ENCODE peak calls at places on chromosomes 2 and 18, in eight cellular contexts. One of them, this sample, is unnamed.
A peak's percentile ranks its signal among the peaks of the same experiment; 100 is the strongest.

GRCh38 chr2:174510583-174511189 is 23.9 kb upstream of the GPR155 start:
- DNase-seq in PC-3: peak; percentile 44
- DNase-seq in kidney: no peak
- DNase-seq in spleen: no peak
- DNase-seq in GM23338: peak; percentile 74
- DNase-seq in dorsolateral prefrontal cortex: no peak
- DNase-seq in AG04449: no peak
- DNase-seq in tibial artery: no peak
- DNase-seq in this sample: no peak

GRCh38 chr18:27540126-27540525 is 355.0 kb upstream of the CHST9 start:
- DNase-seq in GM23338: peak; percentile 38
- DNase-seq in kidney: no peak
- DNase-seq in PC-3: no peak
- DNase-seq in tibial artery: no peak
- DNase-seq in AG04449: no peak
- DNase-seq in dorsolateral prefrontal cortex: no peak
- DNase-seq in spleen: no peak
- DNase-seq in this sample: no peak

GRCh38 chr18:50287028-50287440 is 458 bp downstream of the CXXC1 start:
- DNase-seq in dorsolateral prefrontal cortex: no peak
- DNase-seq in kidney: peak; percentile 85
- DNase-seq in GM23338: no peak
- DNase-seq in PC-3: no peak
- DNase-seq in spleen: peak; percentile 92
- DNase-seq in AG04449: no peak
- DNase-seq in tibial artery: no peak
- DNase-seq in this sample: peak; percentile 78

GRCh38 chr18:38951633-38952032 is 1386.0 kb upstream of the CELF4 start:
- DNase-seq in AG04449: no peak
- DNase-seq in tibial artery: no peak
- DNase-seq in dorsolateral prefrontal cortex: no peak
- DNase-seq in PC-3: peak; percentile 31
- DNase-seq in kidney: no peak
- DNase-seq in spleen: no peak
- DNase-seq in GM23338: no peak
- DNase-seq in this sample: no peak

GRCh38 chr2:191038241-191038725 is 24.3 kb upstream of the STAT1 start:
- DNase-seq in PC-3: peak; percentile 44
- DNase-seq in dorsolateral prefrontal cortex: no peak
- DNase-seq in GM23338: no peak
- DNase-seq in spleen: no peak
- DNase-seq in tibial artery: no peak
- DNase-seq in kidney: no peak
- DNase-seq in AG04449: no peak
- DNase-seq in this sample: no peak

GRCh38 chr18:46716336-46716735 is 40.5 kb downstream of the ST8SIA5 start:
- DNase-seq in AG04449: no peak
- DNase-seq in GM23338: no peak
- DNase-seq in dorsolateral prefrontal cortex: no peak
- DNase-seq in PC-3: no peak
- DNase-seq in kidney: no peak
- DNase-seq in spleen: no peak
- DNase-seq in tibial artery: no peak
- DNase-seq in this sample: peak; percentile 49

GRCh38 chr2:14996306-14997014 is 363.9 kb downstream of the LRATD1 start:
- DNase-seq in PC-3: no peak
- DNase-seq in dorsolateral prefrontal cortex: no peak
- DNase-seq in spleen: no peak
- DNase-seq in kidney: no peak
- DNase-seq in tibial artery: no peak
- DNase-seq in AG04449: no peak
- DNase-seq in GM23338: no peak
- DNase-seq in this sample: no peak

GRCh38 chr2:127048618-127048935 is 58.4 kb downstream of the BIN1 start:
- DNase-seq in kidney: peak; percentile 61
- DNase-seq in PC-3: no peak
- DNase-seq in dorsolateral prefrontal cortex: no peak
- DNase-seq in AG04449: no peak
- DNase-seq in tibial artery: no peak
- DNase-seq in spleen: peak; percentile 71
- DNase-seq in GM23338: no peak
- DNase-seq in this sample: peak; percentile 62

GRCh38 chr2:85741811-85742507 is 11.8 kb upstream of the ATOH8 start:
- DNase-seq in kidney: peak; percentile 94
- DNase-seq in PC-3: peak; percentile 10
- DNase-seq in dorsolateral prefrontal cortex: peak; percentile 80
- DNase-seq in spleen: no peak
- DNase-seq in GM23338: no peak
- DNase-seq in AG04449: peak; percentile 88
- DNase-seq in tibial artery: peak; percentile 97
- DNase-seq in this sample: peak; percentile 90

GRCh38 chr2:209476367-209477191 is 52.7 kb downstream of the MAP2 start:
- DNase-seq in PC-3: no peak
- DNase-seq in GM23338: no peak
- DNase-seq in kidney: no peak
- DNase-seq in dorsolateral prefrontal cortex: peak; percentile 59
- DNase-seq in spleen: no peak
- DNase-seq in tibial artery: no peak
- DNase-seq in AG04449: no peak
- DNase-seq in this sample: peak; percentile 70

GRCh38 chr18:76658627-76659026 is 163.6 kb upstream of the ZNF516 start:
- DNase-seq in kidney: no peak
- DNase-seq in GM23338: peak; percentile 87
- DNase-seq in spleen: no peak
- DNase-seq in dorsolateral prefrontal cortex: no peak
- DNase-seq in tibial artery: no peak
- DNase-seq in AG04449: no peak
- DNase-seq in PC-3: no peak
- DNase-seq in this sample: no peak

GRCh38 chr2:118059919-118060478 is 28.3 kb upstream of the INSIG2 start:
- DNase-seq in spleen: no peak
- DNase-seq in PC-3: peak; percentile 11
- DNase-seq in GM23338: no peak
- DNase-seq in AG04449: peak; percentile 97
- DNase-seq in kidney: no peak
- DNase-seq in tibial artery: no peak
- DNase-seq in dorsolateral prefrontal cortex: no peak
- DNase-seq in this sample: no peak

GRCh38 chr2:221716434-221717303 is 144.6 kb upstream of the EPHA4 start:
- DNase-seq in GM23338: no peak
- DNase-seq in tibial artery: no peak
- DNase-seq in dorsolateral prefrontal cortex: no peak
- DNase-seq in PC-3: peak; percentile 88
- DNase-seq in AG04449: no peak
- DNase-seq in kidney: no peak
- DNase-seq in spleen: no peak
- DNase-seq in this sample: no peak

GRCh38 chr2:12990523-12990922 is 273.8 kb downstream of the TRIB2 start:
- DNase-seq in PC-3: peak; percentile 35
- DNase-seq in tibial artery: no peak
- DNase-seq in GM23338: no peak
- DNase-seq in kidney: no peak
- DNase-seq in AG04449: no peak
- DNase-seq in dorsolateral prefrontal cortex: no peak
- DNase-seq in spleen: no peak
- DNase-seq in this sample: no peak

GRCh38 chr2:203453858-203454451 is 81.1 kb downstream of the RAPH1 start:
- DNase-seq in kidney: no peak
- DNase-seq in tibial artery: no peak
- DNase-seq in spleen: no peak
- DNase-seq in dorsolateral prefrontal cortex: no peak
- DNase-seq in PC-3: peak; percentile 67
- DNase-seq in AG04449: no peak
- DNase-seq in GM23338: peak; percentile 57
- DNase-seq in this sample: no peak

GRCh38 chr2:72897785-72898184 is 10.6 kb downstream of the SPR start:
- DNase-seq in GM23338: no peak
- DNase-seq in kidney: no peak
- DNase-seq in dorsolateral prefrontal cortex: no peak
- DNase-seq in AG04449: no peak
- DNase-seq in PC-3: no peak
- DNase-seq in tibial artery: no peak
- DNase-seq in spleen: no peak
- DNase-seq in this sample: no peak

GRCh38 chr2:47069628-47070154 is 85.4 kb downstream of the STPG4 start:
- DNase-seq in PC-3: peak; percentile 96
- DNase-seq in dorsolateral prefrontal cortex: peak; percentile 79
- DNase-seq in AG04449: no peak
- DNase-seq in spleen: no peak
- DNase-seq in GM23338: peak; percentile 95
- DNase-seq in tibial artery: peak; percentile 92
- DNase-seq in kidney: peak; percentile 95
- DNase-seq in this sample: no peak

GRCh38 chr2:232325324-232326273 is 53.0 kb upstream of the ALPP start:
- DNase-seq in dorsolateral prefrontal cortex: peak; percentile 61
- DNase-seq in kidney: peak; percentile 78
- DNase-seq in tibial artery: peak; percentile 67
- DNase-seq in AG04449: no peak
- DNase-seq in spleen: peak; percentile 92
- DNase-seq in GM23338: peak; percentile 49
- DNase-seq in PC-3: peak; percentile 40
- DNase-seq in this sample: peak; percentile 67

GRCh38 chr2:207330912-207331311 is 165.2 kb upstream of the KLF7 start:
- DNase-seq in dorsolateral prefrontal cortex: no peak
- DNase-seq in tibial artery: no peak
- DNase-seq in PC-3: peak; percentile 97
- DNase-seq in GM23338: no peak
- DNase-seq in AG04449: peak; percentile 70
- DNase-seq in spleen: no peak
- DNase-seq in kidney: peak; percentile 58
- DNase-seq in this sample: no peak

GRCh38 chr2:105873281-105873680 is 128.6 kb downstream of the NCK2 start:
- DNase-seq in GM23338: no peak
- DNase-seq in AG04449: no peak
- DNase-seq in spleen: no peak
- DNase-seq in kidney: no peak
- DNase-seq in dorsolateral prefrontal cortex: no peak
- DNase-seq in PC-3: no peak
- DNase-seq in tibial artery: no peak
- DNase-seq in this sample: no peak

GRCh38 chr2:224518806-224519580 is 66.2 kb downstream of the CUL3 start:
- DNase-seq in spleen: no peak
- DNase-seq in tibial artery: no peak
- DNase-seq in dorsolateral prefrontal cortex: no peak
- DNase-seq in kidney: no peak
- DNase-seq in AG04449: peak; percentile 64
- DNase-seq in GM23338: no peak
- DNase-seq in PC-3: peak; percentile 49
- DNase-seq in this sample: no peak

GRCh38 chr2:106523980-106524665 is 37.0 kb downstream of the CD8B2 start:
- DNase-seq in GM23338: no peak
- DNase-seq in PC-3: no peak
- DNase-seq in dorsolateral prefrontal cortex: no peak
- DNase-seq in spleen: no peak
- DNase-seq in kidney: no peak
- DNase-seq in tibial artery: no peak
- DNase-seq in AG04449: no peak
- DNase-seq in this sample: no peak

GRCh38 chr18:73614812-73615211 is 532.8 kb downstream of the FBXO15 start:
- DNase-seq in AG04449: peak; percentile 77
- DNase-seq in spleen: no peak
- DNase-seq in kidney: no peak
- DNase-seq in dorsolateral prefrontal cortex: no peak
- DNase-seq in tibial artery: no peak
- DNase-seq in PC-3: peak; percentile 96
- DNase-seq in GM23338: no peak
- DNase-seq in this sample: no peak

GRCh38 chr2:215415218-215415617 is 20.6 kb downstream of the FN1 start:
- DNase-seq in tibial artery: no peak
- DNase-seq in spleen: no peak
- DNase-seq in kidney: no peak
- DNase-seq in dorsolateral prefrontal cortex: no peak
- DNase-seq in AG04449: no peak
- DNase-seq in GM23338: no peak
- DNase-seq in PC-3: no peak
- DNase-seq in this sample: no peak
- H3K4me3 ChIP-seq in tibial artery: no peak overlapping the region
- H3K4me3 ChIP-seq in spleen: no peak overlapping the region
- H3K4me3 ChIP-seq in kidney: no peak overlapping the region
- H3K4me3 ChIP-seq in dorsolateral prefrontal cortex: no peak overlapping the region
- H3K4me3 ChIP-seq in AG04449: no peak overlapping the region
- H3K4me3 ChIP-seq in GM23338: no peak overlapping the region
- H3K4me3 ChIP-seq in PC-3: no peak overlapping the region
- H3K4me3 ChIP-seq in this sample: no peak overlapping the region

DNA sequence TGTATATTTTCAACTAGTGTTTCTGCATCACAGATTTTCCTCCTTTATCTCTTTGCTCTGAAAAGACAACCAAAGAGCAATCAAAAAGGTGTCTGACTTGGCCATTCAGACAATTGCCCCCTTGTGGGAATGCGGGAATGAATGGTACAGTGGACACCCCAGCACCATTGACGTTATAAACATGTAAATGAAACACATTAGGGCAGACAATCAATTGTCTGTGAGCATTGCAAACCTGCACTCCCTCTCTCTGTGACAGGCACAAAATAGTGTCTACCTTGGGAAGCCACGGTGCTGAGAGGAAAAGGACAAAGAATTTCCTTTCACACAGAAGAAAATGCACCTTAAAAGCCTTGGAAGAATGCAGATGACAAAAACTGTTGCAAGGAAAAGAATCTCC is 8.0 kb downstream of the ZEB2 start:
- DNase-seq in kidney: no peak
- DNase-seq in tibial artery: no peak
- DNase-seq in spleen: no peak
- DNase-seq in AG04449: no peak
- DNase-seq in PC-3: no peak
- DNase-seq in GM23338: peak; percentile 41
- DNase-seq in dorsolateral prefrontal cortex: peak; percentile 61
- DNase-seq in this sample: no peak
- H3K4me3 ChIP-seq in kidney: peak overlapping the region; percentile 61
- H3K4me3 ChIP-seq in tibial artery: peak overlapping the region; percentile 71
- H3K4me3 ChIP-seq in spleen: no peak overlapping the region
- H3K4me3 ChIP-seq in AG04449: peak overlapping the region; percentile 24
- H3K4me3 ChIP-seq in PC-3: no peak overlapping the region
- H3K4me3 ChIP-seq in GM23338: peak overlapping the region; percentile 58
- H3K4me3 ChIP-seq in dorsolateral prefrontal cortex: peak overlapping the region; percentile 84
- H3K4me3 ChIP-seq in this sample: no peak overlapping the region

GRCh38 chr2:183541766-183542165 is 417.5 kb downstream of the NUP35 start:
- DNase-seq in AG04449: no peak
- DNase-seq in PC-3: peak; percentile 46
- DNase-seq in tibial artery: no peak
- DNase-seq in kidney: peak; percentile 22
- DNase-seq in GM23338: no peak
- DNase-seq in dorsolateral prefrontal cortex: no peak
- DNase-seq in spleen: no peak
- DNase-seq in this sample: no peak
- H3K4me3 ChIP-seq in AG04449: no peak overlapping the region
- H3K4me3 ChIP-seq in PC-3: no peak overlapping the region
- H3K4me3 ChIP-seq in tibial artery: no peak overlapping the region
- H3K4me3 ChIP-seq in kidney: no peak overlapping the region
- H3K4me3 ChIP-seq in GM23338: no peak overlapping the region
- H3K4me3 ChIP-seq in dorsolateral prefrontal cortex: no peak overlapping the region
- H3K4me3 ChIP-seq in spleen: no peak overlapping the region
- H3K4me3 ChIP-seq in this sample: no peak overlapping the region

DNA sequence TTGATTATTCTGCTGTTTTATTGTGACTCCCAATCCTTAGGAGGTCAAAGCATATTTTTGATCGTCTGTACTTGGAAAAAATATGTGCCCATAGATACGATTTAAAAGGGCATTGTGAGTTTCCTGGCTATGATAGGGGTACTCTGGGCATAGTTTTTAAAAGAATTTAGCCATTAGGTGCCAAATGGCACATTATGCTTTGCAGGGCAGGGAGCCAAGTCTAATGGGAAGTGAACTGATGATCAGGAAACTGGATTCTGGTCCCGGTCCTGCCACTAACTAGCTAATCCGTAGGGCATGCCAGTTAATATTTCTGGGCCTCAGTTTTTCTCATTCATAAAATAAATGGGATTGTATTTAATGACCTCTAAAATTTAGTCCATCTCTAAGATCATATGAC is 189.3 kb downstream of the LTBP1 start:
- DNase-seq in kidney: no peak
- DNase-seq in dorsolateral prefrontal cortex: no peak
- DNase-seq in GM23338: no peak
- DNase-seq in PC-3: peak; percentile 20
- DNase-seq in spleen: no peak
- DNase-seq in AG04449: no peak
- DNase-seq in tibial artery: no peak
- DNase-seq in this sample: no peak
- H3K4me3 ChIP-seq in kidney: no peak overlapping the region
- H3K4me3 ChIP-seq in dorsolateral prefrontal cortex: peak overlapping the region; percentile 54
- H3K4me3 ChIP-seq in GM23338: no peak overlapping the region
- H3K4me3 ChIP-seq in PC-3: peak overlapping the region; percentile 75
- H3K4me3 ChIP-seq in spleen: no peak overlapping the region
- H3K4me3 ChIP-seq in AG04449: peak overlapping the region; percentile 83
- H3K4me3 ChIP-seq in tibial artery: peak overlapping the region; percentile 61
- H3K4me3 ChIP-seq in this sample: peak overlapping the region; percentile 53